ENCODE peak calls at places on chromosomes 6 and 20, in nine cellular contexts. O is right lobe of liver, R is WTC11, G is G401, I is GM18507, J is fibroblast of lung, Y is prostate gland, P is non-pigmented ciliary epithelial cell, B is small intestine. H is an unnamed sample.

GRCh38 chr20:18984238-18985200 is 170.9 kb downstream of the SCP2D1 start:
- DNase-seq in O (no peak), R (no peak), G (no peak), I (no peak), J (no peak), Y (no peak), P (no peak), B (no peak), H (no peak)

GRCh38 chr6:111423960-111424846 is 58.8 kb downstream of the REV3L start:
- DNase-seq in O (peak), R (no peak), G (peak), I (no peak), J (peak), Y (peak), P (no peak), B (peak), H (no peak)

GRCh38 chr6:15504581-15505350 is 158.1 kb downstream of the DTNBP1 start:
- DNase-seq in O (peak), R (no peak), G (peak), I (no peak), J (peak), Y (peak), P (peak), B (peak), H (peak)

GRCh38 chr6:74749211-74750142 is 456.4 kb downstream of the COL12A1 start:
- DNase-seq in O (no peak), R (no peak), G (no peak), I (no peak), J (peak), Y (no peak), P (no peak), B (no peak), H (no peak)

GRCh38 chr20:56842086-56842485 is 213.0 kb downstream of the TFAP2C start:
- DNase-seq in O (no peak), R (no peak), G (no peak), I (no peak), J (no peak), Y (no peak), P (no peak), B (no peak), H (no peak)

GRCh38 chr6:89528865-89529264 is 95.9 kb downstream of the ANKRD6 start:
- DNase-seq in O (no peak), R (no peak), G (no peak), I (no peak), J (no peak), Y (no peak), P (no peak), B (no peak), H (no peak)

GRCh38 chr6:19613678-19614077 is 223.5 kb upstream of the ID4 start:
- DNase-seq in O (no peak), R (peak), G (no peak), I (no peak), J (no peak), Y (no peak), P (no peak), B (peak), H (no peak)

GRCh38 chr6:169663468-169663867 is 38.4 kb downstream of the WDR27 start:
- DNase-seq in O (no peak), R (no peak), G (no peak), I (no peak), J (no peak), Y (no peak), P (no peak), B (no peak), H (no peak)

GRCh38 chr6:72621243-72622093 is at the start of gene KCNQ5:
- DNase-seq in O (no peak), R (peak), G (no peak), I (no peak), J (no peak), Y (no peak), P (no peak), B (no peak), H (no peak)

GRCh38 chr6:79048611-79049010 is 29.4 kb downstream of the PHIP start:
- DNase-seq in O (no peak), R (peak), G (no peak), I (no peak), J (peak), Y (no peak), P (no peak), B (peak), H (no peak)

GRCh38 chr6:36925809-36926208 is 28.7 kb upstream of the PI16 start:
- DNase-seq in O (no peak), R (no peak), G (no peak), I (no peak), J (no peak), Y (no peak), P (no peak), B (no peak), H (no peak)

GRCh38 chr20:19253316-19253715 is 40.9 kb downstream of the SLC24A3 start:
- DNase-seq in O (no peak), R (no peak), G (no peak), I (no peak), J (no peak), Y (no peak), P (no peak), B (no peak), H (no peak)

GRCh38 chr6:74534485-74535211 is 671.2 kb downstream of the COL12A1 start:
- DNase-seq in O (no peak), R (no peak), G (no peak), I (no peak), J (peak), Y (no peak), P (peak), B (peak), H (peak)

GRCh38 chr6:81326856-81327561 is 425.5 kb downstream of the TENT5A start:
- DNase-seq in O (no peak), R (no peak), G (no peak), I (no peak), J (no peak), Y (no peak), P (no peak), B (no peak), H (no peak)

GRCh38 chr6:118228856-118229255 is 319.2 kb upstream of the PLN start:
- DNase-seq in O (no peak), R (no peak), G (no peak), I (no peak), J (no peak), Y (no peak), P (no peak), B (no peak), H (no peak)

GRCh38 chr6:5464096-5464885 is 203.0 kb downstream of the FARS2 start:
- DNase-seq in O (no peak), R (no peak), G (no peak), I (no peak), J (no peak), Y (no peak), P (no peak), B (no peak), H (no peak)

GRCh38 chr6:74925683-74926082 is 280.2 kb downstream of the COL12A1 start:
- DNase-seq in O (no peak), R (no peak), G (no peak), I (no peak), J (no peak), Y (no peak), P (no peak), B (no peak), H (no peak)

GRCh38 chr20:37986873-37987601 is 46.2 kb downstream of the TTI1 start:
- DNase-seq in O (peak), R (no peak), G (peak), I (no peak), J (peak), Y (peak), P (no peak), B (peak), H (peak)

GRCh38 chr6:5569491-5569890 is 308.2 kb downstream of the FARS2 start:
- DNase-seq in O (no peak), R (no peak), G (no peak), I (no peak), J (peak), Y (no peak), P (no peak), B (peak), H (no peak)

GRCh38 chr6:47700596-47700995 is 2.2 kb downstream of the ADGRF4 start:
- DNase-seq in O (no peak), R (no peak), G (no peak), I (no peak), J (no peak), Y (no peak), P (no peak), B (no peak), H (no peak)

GRCh38 chr20:49916146-49917002 is 1.0 kb upstream of the SPATA2 start:
- DNase-seq in O (peak), R (no peak), G (no peak), I (no peak), J (no peak), Y (peak), P (no peak), B (peak), H (no peak)

GRCh38 chr6:34015576-34015975 is 130.3 kb downstream of the GRM4 start:
- DNase-seq in O (no peak), R (peak), G (peak), I (no peak), J (no peak), Y (no peak), P (no peak), B (no peak), H (no peak)

GRCh38 chr20:15475483-15475882 is 1097.8 kb downstream of the KIF16B start:
- DNase-seq in O (peak), R (no peak), G (peak), I (no peak), J (no peak), Y (peak), P (no peak), B (peak), H (no peak)

GRCh38 chr20:57841297-57841866 is 131.6 kb upstream of the PMEPA1 start:
- DNase-seq in O (no peak), R (no peak), G (no peak), I (no peak), J (no peak), Y (no peak), P (no peak), B (no peak), H (no peak)

GRCh38 chr6:129890701-129891100 is 29.6 kb upstream of the TMEM244 start:
- DNase-seq in O (no peak), R (no peak), G (no peak), I (no peak), J (no peak), Y (no peak), P (no peak), B (no peak), H (no peak)

GRCh38 chr20:51100617-51101016 is 77.7 kb upstream of the KCNG1 start:
- DNase-seq in O (no peak), R (no peak), G (no peak), I (no peak), J (no peak), Y (no peak), P (no peak), B (no peak), H (no peak)

GRCh38 chr6:156777866-156778614 is 862 bp downstream of the ARID1B start:
- DNase-seq in O (peak), R (peak), G (peak), I (no peak), J (peak), Y (peak), P (no peak), B (peak), H (no peak)

GRCh38 chr20:15316556-15316955 is 979.1 kb upstream of the FLRT3 start:
- DNase-seq in O (no peak), R (no peak), G (no peak), I (no peak), J (no peak), Y (no peak), P (no peak), B (no peak), H (no peak)

GRCh38 chr6:47571488-47571887 is 93.9 kb downstream of the CD2AP start:
- DNase-seq in O (no peak), R (no peak), G (peak), I (no peak), J (no peak), Y (no peak), P (no peak), B (no peak), H (no peak)

GRCh38 chr6:52152692-52153091 is 33.5 kb upstream of the IL17A start:
- DNase-seq in O (no peak), R (no peak), G (no peak), I (no peak), J (no peak), Y (no peak), P (no peak), B (no peak), H (no peak)

GRCh38 chr6:92281571-92282076 is 1137.7 kb downstream of the EPHA7 start:
- DNase-seq in O (no peak), R (no peak), G (no peak), I (no peak), J (no peak), Y (no peak), P (no peak), B (no peak), H (no peak)

GRCh38 chr20:39111359-39112195 is 149.4 kb downstream of the DHX35 start:
- DNase-seq in O (no peak), R (no peak), G (no peak), I (no peak), J (no peak), Y (no peak), P (no peak), B (no peak), H (no peak)

H was measured in AG04450.